ENCODE peak calls at places on chromosomes 3 and 15, in six cellular contexts. One of them, this sample, is unnamed.

GRCh38 chr3:72095521-72095920 is 310.6 kb upstream of the PROK2 start:
- DNase-seq in right atrium auricular region: no peak
- DNase-seq in fibroblast of lung: no peak
- DNase-seq in adipocyte: peak; percentile 21
- DNase-seq in naive thymus-derived CD4-positive, alpha-beta T cell: no peak
- DNase-seq in HCT116: no peak
- DNase-seq in this sample: no peak

GRCh38 chr3:172275586-172275985 is 172.7 kb downstream of the GHSR start:
- DNase-seq in adipocyte: no peak
- DNase-seq in HCT116: no peak
- DNase-seq in fibroblast of lung: no peak
- DNase-seq in right atrium auricular region: no peak
- DNase-seq in naive thymus-derived CD4-positive, alpha-beta T cell: no peak
- DNase-seq in this sample: no peak

GRCh38 chr15:43241100-43241499 is 20.3 kb upstream of the EPB42 start:
- DNase-seq in HCT116: no peak
- DNase-seq in adipocyte: peak; percentile 27
- DNase-seq in right atrium auricular region: peak; percentile 70
- DNase-seq in fibroblast of lung: peak; percentile 34
- DNase-seq in naive thymus-derived CD4-positive, alpha-beta T cell: no peak
- DNase-seq in this sample: no peak

GRCh38 chr3:34948431-34948971 is 690.8 kb upstream of the ARPP21 start:
- DNase-seq in right atrium auricular region: no peak
- DNase-seq in naive thymus-derived CD4-positive, alpha-beta T cell: no peak
- DNase-seq in HCT116: no peak
- DNase-seq in adipocyte: peak; percentile 26
- DNase-seq in fibroblast of lung: no peak
- DNase-seq in this sample: peak; percentile 5

GRCh38 chr3:79140718-79141117 is 627.1 kb downstream of the ROBO1 start:
- DNase-seq in fibroblast of lung: peak; percentile 18
- DNase-seq in naive thymus-derived CD4-positive, alpha-beta T cell: no peak
- DNase-seq in right atrium auricular region: no peak
- DNase-seq in HCT116: no peak
- DNase-seq in adipocyte: peak; percentile 43
- DNase-seq in this sample: peak; percentile 28

GRCh38 chr15:80107204-80107603 is 45.6 kb upstream of the FAH start:
- DNase-seq in HCT116: no peak
- DNase-seq in fibroblast of lung: no peak
- DNase-seq in right atrium auricular region: no peak
- DNase-seq in adipocyte: no peak
- DNase-seq in naive thymus-derived CD4-positive, alpha-beta T cell: no peak
- DNase-seq in this sample: no peak

GRCh38 chr15:49103676-49104075 is 51.7 kb downstream of the COPS2 start:
- DNase-seq in right atrium auricular region: no peak
- DNase-seq in naive thymus-derived CD4-positive, alpha-beta T cell: no peak
- DNase-seq in HCT116: no peak
- DNase-seq in adipocyte: no peak
- DNase-seq in fibroblast of lung: no peak
- DNase-seq in this sample: no peak

GRCh38 chr3:151135548-151136337 is 50.3 kb downstream of the MED12L start:
- DNase-seq in fibroblast of lung: no peak
- DNase-seq in naive thymus-derived CD4-positive, alpha-beta T cell: peak; percentile 28
- DNase-seq in adipocyte: no peak
- DNase-seq in HCT116: no peak
- DNase-seq in right atrium auricular region: no peak
- DNase-seq in this sample: peak; percentile 7

GRCh38 chr3:119145500-119146167 is at the start of gene TEX55:
- DNase-seq in right atrium auricular region: no peak
- DNase-seq in HCT116: peak; percentile 10
- DNase-seq in naive thymus-derived CD4-positive, alpha-beta T cell: no peak
- DNase-seq in adipocyte: peak; percentile 80
- DNase-seq in fibroblast of lung: peak; percentile 32
- DNase-seq in this sample: peak; percentile 57

GRCh38 chr3:178518660-178519396 is 17.4 kb upstream of the KCNMB2 start:
- DNase-seq in fibroblast of lung: no peak
- DNase-seq in naive thymus-derived CD4-positive, alpha-beta T cell: no peak
- DNase-seq in HCT116: no peak
- DNase-seq in adipocyte: peak; percentile 6
- DNase-seq in right atrium auricular region: no peak
- DNase-seq in this sample: peak; percentile 12

GRCh38 chr15:100309984-100310291 is 31.8 kb downstream of the ADAMTS17 start:
- DNase-seq in adipocyte: no peak
- DNase-seq in naive thymus-derived CD4-positive, alpha-beta T cell: no peak
- DNase-seq in HCT116: no peak
- DNase-seq in right atrium auricular region: no peak
- DNase-seq in fibroblast of lung: no peak
- DNase-seq in this sample: no peak

GRCh38 chr15:90087454-90088154 is 14.7 kb downstream of the IDH2 start:
- DNase-seq in HCT116: no peak
- DNase-seq in right atrium auricular region: no peak
- DNase-seq in adipocyte: no peak
- DNase-seq in naive thymus-derived CD4-positive, alpha-beta T cell: no peak
- DNase-seq in fibroblast of lung: peak; percentile 38
- DNase-seq in this sample: no peak

GRCh38 chr3:137765310-137766033 is 1.4 kb downstream of the SOX14 start:
- DNase-seq in HCT116: no peak
- DNase-seq in fibroblast of lung: no peak
- DNase-seq in right atrium auricular region: no peak
- DNase-seq in naive thymus-derived CD4-positive, alpha-beta T cell: no peak
- DNase-seq in adipocyte: no peak
- DNase-seq in this sample: no peak

GRCh38 chr3:112097378-112097777 is 11.2 kb downstream of the C3orf52 start:
- DNase-seq in right atrium auricular region: no peak
- DNase-seq in fibroblast of lung: peak; percentile 99
- DNase-seq in naive thymus-derived CD4-positive, alpha-beta T cell: no peak
- DNase-seq in adipocyte: peak; percentile 94
- DNase-seq in HCT116: peak; percentile 91
- DNase-seq in this sample: peak; percentile 100

GRCh38 chr3:23314981-23315805 is 112.1 kb downstream of the UBE2E2 start:
- DNase-seq in adipocyte: peak; percentile 19
- DNase-seq in fibroblast of lung: no peak
- DNase-seq in HCT116: no peak
- DNase-seq in right atrium auricular region: no peak
- DNase-seq in naive thymus-derived CD4-positive, alpha-beta T cell: no peak
- DNase-seq in this sample: no peak

GRCh38 chr3:143286392-143287010 is 166.9 kb downstream of the CHST2 start:
- DNase-seq in adipocyte: no peak
- DNase-seq in HCT116: no peak
- DNase-seq in naive thymus-derived CD4-positive, alpha-beta T cell: no peak
- DNase-seq in fibroblast of lung: no peak
- DNase-seq in right atrium auricular region: no peak
- DNase-seq in this sample: no peak

GRCh38 chr3:159824341-159824740 is 164.3 kb upstream of the IL12A start:
- DNase-seq in adipocyte: peak; percentile 79
- DNase-seq in HCT116: peak; percentile 56
- DNase-seq in fibroblast of lung: peak; percentile 86
- DNase-seq in right atrium auricular region: no peak
- DNase-seq in naive thymus-derived CD4-positive, alpha-beta T cell: no peak
- DNase-seq in this sample: peak; percentile 89

GRCh38 chr3:65963787-65964707 is 74.7 kb downstream of the MAGI1 start:
- DNase-seq in fibroblast of lung: peak; percentile 91
- DNase-seq in right atrium auricular region: no peak
- DNase-seq in adipocyte: peak; percentile 43
- DNase-seq in HCT116: peak; percentile 90
- DNase-seq in naive thymus-derived CD4-positive, alpha-beta T cell: no peak
- DNase-seq in this sample: peak; percentile 97

GRCh38 chr3:101259485-101260341 is 60.7 kb downstream of the IMPG2 start:
- DNase-seq in adipocyte: no peak
- DNase-seq in naive thymus-derived CD4-positive, alpha-beta T cell: no peak
- DNase-seq in HCT116: no peak
- DNase-seq in right atrium auricular region: no peak
- DNase-seq in fibroblast of lung: no peak
- DNase-seq in this sample: no peak

GRCh38 chr3:197801801-197802504 is 10.9 kb downstream of the LRCH3 start:
- DNase-seq in right atrium auricular region: no peak
- DNase-seq in adipocyte: peak; percentile 36
- DNase-seq in fibroblast of lung: peak; percentile 48
- DNase-seq in naive thymus-derived CD4-positive, alpha-beta T cell: no peak
- DNase-seq in HCT116: no peak
- DNase-seq in this sample: peak; percentile 39

GRCh38 chr3:198080521-198081384 is 120.7 kb downstream of the LMLN start:
- DNase-seq in right atrium auricular region: no peak
- DNase-seq in fibroblast of lung: peak; percentile 65
- DNase-seq in adipocyte: peak; percentile 90
- DNase-seq in naive thymus-derived CD4-positive, alpha-beta T cell: peak; percentile 89
- DNase-seq in HCT116: peak; percentile 54
- DNase-seq in this sample: peak; percentile 32

GRCh38 chr3:55089211-55089610 is 161.4 kb upstream of the LRTM1 start:
- DNase-seq in naive thymus-derived CD4-positive, alpha-beta T cell: no peak
- DNase-seq in adipocyte: peak; percentile 55
- DNase-seq in right atrium auricular region: no peak
- DNase-seq in fibroblast of lung: peak; percentile 42
- DNase-seq in HCT116: no peak
- DNase-seq in this sample: no peak

GRCh38 chr3:143333367-143333766 is 213.8 kb downstream of the CHST2 start:
- DNase-seq in naive thymus-derived CD4-positive, alpha-beta T cell: no peak
- DNase-seq in adipocyte: no peak
- DNase-seq in right atrium auricular region: no peak
- DNase-seq in HCT116: no peak
- DNase-seq in fibroblast of lung: no peak
- DNase-seq in this sample: no peak

GRCh38 chr3:15535757-15536156 is 14.3 kb upstream of the COLQ start:
- DNase-seq in right atrium auricular region: no peak
- DNase-seq in adipocyte: peak; percentile 16
- DNase-seq in HCT116: no peak
- DNase-seq in fibroblast of lung: no peak
- DNase-seq in naive thymus-derived CD4-positive, alpha-beta T cell: peak; percentile 55
- DNase-seq in this sample: peak; percentile 54

GRCh38 chr3:52203701-52204100 is 5.7 kb downstream of the ALAS1 start:
- DNase-seq in HCT116: no peak
- DNase-seq in fibroblast of lung: no peak
- DNase-seq in naive thymus-derived CD4-positive, alpha-beta T cell: no peak
- DNase-seq in right atrium auricular region: no peak
- DNase-seq in adipocyte: no peak
- DNase-seq in this sample: no peak
- H3K36me3 ChIP-seq in HCT116: peaks cover 73% of the 10 kb centered on the region
- H3K36me3 ChIP-seq in fibroblast of lung: peaks cover 29% of the 10 kb centered on the region
- H3K36me3 ChIP-seq in naive thymus-derived CD4-positive, alpha-beta T cell: peaks cover 23% of the 10 kb centered on the region
- H3K36me3 ChIP-seq in right atrium auricular region: peaks cover 77% of the 10 kb centered on the region
- H3K36me3 ChIP-seq in adipocyte: peaks cover 76% of the 10 kb centered on the region
- H3K36me3 ChIP-seq in this sample: peaks cover 14% of the 10 kb centered on the region

GRCh38 chr3:194658477-194659242 is 13.3 kb downstream of the LSG1 start:
- DNase-seq in adipocyte: no peak
- DNase-seq in HCT116: no peak
- DNase-seq in right atrium auricular region: no peak
- DNase-seq in naive thymus-derived CD4-positive, alpha-beta T cell: no peak
- DNase-seq in fibroblast of lung: no peak
- DNase-seq in this sample: no peak

GRCh38 chr3:194657439-194657838 is 14.6 kb downstream of the LSG1 start:
- DNase-seq in HCT116: no peak
- DNase-seq in adipocyte: no peak
- DNase-seq in fibroblast of lung: no peak
- DNase-seq in right atrium auricular region: no peak
- DNase-seq in naive thymus-derived CD4-positive, alpha-beta T cell: no peak
- DNase-seq in this sample: no peak

GRCh38 chr3:194659778-194660177 is 12.2 kb downstream of the LSG1 start:
- DNase-seq in fibroblast of lung: no peak
- DNase-seq in right atrium auricular region: no peak
- DNase-seq in HCT116: no peak
- DNase-seq in adipocyte: no peak
- DNase-seq in naive thymus-derived CD4-positive, alpha-beta T cell: no peak
- DNase-seq in this sample: no peak

DNA sequence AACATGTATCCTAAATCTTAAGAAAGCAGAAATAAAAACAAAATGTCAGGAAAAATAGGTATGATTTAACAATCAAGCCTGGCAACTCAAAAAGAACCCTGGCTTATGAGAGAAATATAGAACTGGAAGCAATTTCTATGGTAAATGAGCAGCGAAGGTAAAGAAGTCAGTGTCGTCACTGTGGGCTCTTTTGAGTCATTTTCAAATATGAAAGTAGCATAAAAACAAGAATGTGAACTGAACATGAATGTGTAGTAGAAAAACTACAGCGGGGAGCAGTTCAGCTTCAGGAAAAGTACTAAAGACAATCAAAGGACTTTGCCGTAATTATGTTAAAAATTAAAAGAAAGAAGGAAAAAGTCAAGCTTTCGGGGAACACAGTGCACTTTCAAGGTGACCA is 17.5 kb downstream of the LSG1 start:
- DNase-seq in fibroblast of lung: no peak
- DNase-seq in right atrium auricular region: no peak
- DNase-seq in naive thymus-derived CD4-positive, alpha-beta T cell: no peak
- DNase-seq in HCT116: no peak
- DNase-seq in adipocyte: no peak
- DNase-seq in this sample: no peak
- H3K36me3 ChIP-seq in fibroblast of lung: peaks cover 14% of the 10 kb centered on the region
- H3K36me3 ChIP-seq in right atrium auricular region: peaks cover 62% of the 10 kb centered on the region
- H3K36me3 ChIP-seq in naive thymus-derived CD4-positive, alpha-beta T cell: peaks cover 40% of the 10 kb centered on the region
- H3K36me3 ChIP-seq in HCT116: peaks cover 43% of the 10 kb centered on the region
- H3K36me3 ChIP-seq in adipocyte: peaks cover 77% of the 10 kb centered on the region
- H3K36me3 ChIP-seq in this sample: peaks cover 16% of the 10 kb centered on the region

GRCh38 chr3:49296781-49297420 is 19.9 kb upstream of the C3orf62 start:
- DNase-seq in adipocyte: peak; percentile 51
- DNase-seq in fibroblast of lung: peak; percentile 49
- DNase-seq in HCT116: no peak
- DNase-seq in right atrium auricular region: peak; percentile 73
- DNase-seq in naive thymus-derived CD4-positive, alpha-beta T cell: no peak
- DNase-seq in this sample: peak; percentile 75

GRCh38 chr3:49294343-49294742 is 17.3 kb upstream of the C3orf62 start:
- DNase-seq in naive thymus-derived CD4-positive, alpha-beta T cell: no peak
- DNase-seq in adipocyte: no peak
- DNase-seq in right atrium auricular region: no peak
- DNase-seq in HCT116: no peak
- DNase-seq in fibroblast of lung: no peak
- DNase-seq in this sample: no peak

GRCh38 chr3:49300595-49300994 is 23.6 kb upstream of the C3orf62 start:
- DNase-seq in fibroblast of lung: no peak
- DNase-seq in adipocyte: no peak
- DNase-seq in naive thymus-derived CD4-positive, alpha-beta T cell: no peak
- DNase-seq in right atrium auricular region: no peak
- DNase-seq in HCT116: no peak
- DNase-seq in this sample: no peak

GRCh38 chr3:49295489-49296058 is 18.5 kb upstream of the C3orf62 start:
- DNase-seq in fibroblast of lung: peak; percentile 54
- DNase-seq in naive thymus-derived CD4-positive, alpha-beta T cell: no peak
- DNase-seq in HCT116: peak; percentile 22
- DNase-seq in right atrium auricular region: no peak
- DNase-seq in adipocyte: peak; percentile 63
- DNase-seq in this sample: no peak

GRCh38 chr3:49298511-49298910 is 21.5 kb upstream of the C3orf62 start:
- DNase-seq in right atrium auricular region: no peak
- DNase-seq in fibroblast of lung: no peak
- DNase-seq in adipocyte: no peak
- DNase-seq in HCT116: no peak
- DNase-seq in naive thymus-derived CD4-positive, alpha-beta T cell: no peak
- DNase-seq in this sample: no peak
- H3K36me3 ChIP-seq in right atrium auricular region: peaks cover 76% of the 10 kb centered on the region
- H3K36me3 ChIP-seq in fibroblast of lung: peaks cover 32% of the 10 kb centered on the region
- H3K36me3 ChIP-seq in adipocyte: peaks cover 80% of the 10 kb centered on the region
- H3K36me3 ChIP-seq in HCT116: peaks cover 46% of the 10 kb centered on the region
- H3K36me3 ChIP-seq in naive thymus-derived CD4-positive, alpha-beta T cell: peaks cover 34% of the 10 kb centered on the region
- H3K36me3 ChIP-seq in this sample: peaks cover 24% of the 10 kb centered on the region

DNA sequence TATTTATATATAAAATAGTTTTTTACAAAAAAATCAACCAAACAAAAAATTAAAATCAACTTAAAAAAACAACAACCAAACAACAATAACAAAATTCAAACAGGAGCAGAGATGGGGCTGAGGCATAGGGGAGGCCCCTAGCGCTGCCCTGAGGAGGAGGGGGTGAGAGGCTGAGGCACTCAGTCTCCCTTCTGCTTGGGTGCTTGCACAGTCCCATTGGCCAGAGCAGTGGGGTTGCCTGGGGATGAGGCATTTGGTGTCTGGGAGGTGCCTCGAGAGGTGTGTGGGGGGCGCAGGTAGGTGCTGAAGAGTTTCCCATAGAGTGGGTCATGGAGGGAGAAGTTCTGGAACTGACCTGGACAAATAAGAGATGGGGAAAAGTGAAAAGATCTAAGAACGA is 8.0 kb downstream of the LPCAT4 start:
- DNase-seq in fibroblast of lung: no peak
- DNase-seq in adipocyte: no peak
- DNase-seq in right atrium auricular region: no peak
- DNase-seq in HCT116: no peak
- DNase-seq in naive thymus-derived CD4-positive, alpha-beta T cell: no peak
- DNase-seq in this sample: no peak
- H3K36me3 ChIP-seq in fibroblast of lung: peaks cover 13% of the 10 kb centered on the region
- H3K36me3 ChIP-seq in adipocyte: peaks cover 11% of the 10 kb centered on the region
- H3K36me3 ChIP-seq in right atrium auricular region: peaks cover 25% of the 10 kb centered on the region
- H3K36me3 ChIP-seq in HCT116: peaks cover 36% of the 10 kb centered on the region
- H3K36me3 ChIP-seq in naive thymus-derived CD4-positive, alpha-beta T cell: peaks cover 16% of the 10 kb centered on the region
- H3K36me3 ChIP-seq in this sample: peaks cover 10% of the 10 kb centered on the region

This sample was measured in bronchial epithelial cell.